ENCODE peak calls at places on chromosomes 5 and 9, in six cellular contexts. B is stimulated activated CD8-positive, alpha-beta memory T cell treated with anti-CD3 and anti-CD28 coated beads, Interleukin-15, amount 100 ng/mL, for 1 hour; H is amygdala; W is endodermal cell; P is activated gamma-delta T cell treated with Interleukin-2 at 50 U/mL for 16 hours; Q is prostate gland. A is an unnamed sample.

GRCh38 chr9:4079346-4079745 is 220.5 kb downstream of the GLIS3 start:
- DNase-seq in B (no peak), H (no peak), W (no peak), P (no peak), Q (no peak), A (no peak)

GRCh38 chr5:173538654-173539053 is 77.8 kb downstream of the BOD1 start:
- DNase-seq in B (no peak), H (no peak), W (no peak), P (no peak), Q (no peak), A (no peak)

GRCh38 chr5:54644226-54644625 is 126.7 kb downstream of the SNX18 start:
- DNase-seq in B (no peak), H (no peak), W (no peak), P (no peak), Q (no peak), A (no peak)

GRCh38 chr5:485113-485942 is 38.9 kb downstream of the SLC9A3 start:
- DNase-seq in B (no peak), H (no peak), W (no peak), P (no peak), Q (no peak), A (no peak)

GRCh38 chr5:108214857-108215256 is 167.0 kb downstream of the FBXL17 start:
- DNase-seq in B (no peak), H (no peak), W (no peak), P (no peak), Q (no peak), A (no peak)

GRCh38 chr5:53714324-53715010 is 154.0 kb downstream of the NDUFS4 start:
- DNase-seq in B (no peak), H (no peak), W (no peak), P (no peak), Q (no peak), A (no peak)

GRCh38 chr5:149893403-149893931 is 51.1 kb downstream of the PDE6A start:
- DNase-seq in B (no peak), H (no peak), W (no peak), P (no peak), Q (no peak), A (no peak)

GRCh38 chr9:126295936-126296600 is 30.6 kb upstream of the MVB12B start:
- DNase-seq in B (no peak), H (no peak), W (no peak), P (no peak), Q (no peak), A (no peak)

GRCh38 chr5:177438468-177438867 is 8.1 kb upstream of the PRR7 start:
- DNase-seq in B (no peak), H (no peak), W (no peak), P (no peak), Q (no peak), A (no peak)

GRCh38 chr5:67481362-67481761 is 284.8 kb upstream of the CD180 start:
- DNase-seq in B (no peak), H (no peak), W (no peak), P (no peak), Q (no peak), A (no peak)

GRCh38 chr5:73066466-73066865 is 53.9 kb upstream of the TMEM171 start:
- DNase-seq in B (no peak), H (no peak), W (no peak), P (no peak), Q (no peak), A (no peak)

GRCh38 chr5:1026700-1027621 is 18.4 kb downstream of the NKD2 start:
- DNase-seq in B (no peak), H (no peak), W (no peak), P (no peak), Q (no peak), A (no peak)

GRCh38 chr5:174736351-174736721 is 12.0 kb downstream of the MSX2 start:
- DNase-seq in B (no peak), H (no peak), W (no peak), P (no peak), Q (no peak), A (no peak)

GRCh38 chr5:43274435-43275114 is 38.6 kb downstream of the HMGCS1 start:
- DNase-seq in B (no peak), H (no peak), W (peak; percentile 51), P (no peak), Q (peak; percentile 29), A (no peak)

GRCh38 chr5:43041669-43042175 is 1.6 kb upstream of the ANXA2R start:
- DNase-seq in B (no peak), H (no peak), W (no peak), P (no peak), Q (peak; percentile 67), A (peak; percentile 91)

GRCh38 chr5:127011961-127012644 is 18.3 kb downstream of the MARCHF3 start:
- DNase-seq in B (no peak), H (no peak), W (no peak), P (no peak), Q (no peak), A (no peak)

GRCh38 chr5:100668511-100668910 is 133.3 kb downstream of the FAM174A start:
- DNase-seq in B (no peak), H (no peak), W (no peak), P (no peak), Q (no peak), A (no peak)

GRCh38 chr5:98721231-98721928 is 52.1 kb upstream of the RGMB start:
- DNase-seq in B (no peak), H (no peak), W (no peak), P (no peak), Q (no peak), A (no peak)

GRCh38 chr9:100098241-100098886 is 436 bp downstream of the ERP44 start:
- DNase-seq in B (no peak), H (no peak), W (peak; percentile 94), P (peak; percentile 13), Q (peak; percentile 64), A (peak; percentile 25)